ENCODE peak calls at places on chromosomes 1 and 21, in eight cellular contexts. I is heart left ventricle; J is mucosa of descending colon; L is fibroblast of the aortic adventitia; W is Peyer's patch; T is CD8-positive, alpha-beta T cell; B is AG10803; Z is left lung. V is an unnamed sample.

GRCh38 chr1:44423706-44424546 is 18.9 kb downstream of the RNF220 start:
- DNase-seq in I (peak; percentile 63), Z (no peak), J (peak; percentile 81), L (peak; percentile 91), T (no peak), B (peak; percentile 63), W (no peak), V (peak; percentile 66)

GRCh38 chr1:89974701-89975470 is 20.0 kb upstream of the ZNF326 start:
- DNase-seq in B (peak; percentile 90), T (no peak), Z (no peak), L (peak; percentile 92), I (no peak), J (no peak), W (no peak), V (no peak)

GRCh38 chr1:48294656-48295055 is 72.1 kb downstream of the SLC5A9 start:
- DNase-seq in J (no peak), T (no peak), I (no peak), W (no peak), B (no peak), L (no peak), Z (no peak), V (no peak)

GRCh38 chr21:16978309-16978895 is 534.4 kb upstream of the CXADR start:
- DNase-seq in Z (peak; percentile 18), T (no peak), J (no peak), W (no peak), I (no peak), B (no peak), L (no peak), V (no peak)

GRCh38 chr1:216221260-216221700 is 202.0 kb downstream of the USH2A start:
- DNase-seq in T (no peak), B (peak; percentile 64), I (peak; percentile 15), J (peak; percentile 64), L (peak; percentile 78), Z (no peak), W (no peak), V (no peak)

GRCh38 chr1:111140680-111140967 is 601 bp downstream of the CEPT1 start:
- DNase-seq in L (peak; percentile 56), J (peak; percentile 65), I (no peak), T (no peak), W (no peak), Z (no peak), B (peak; percentile 76), V (peak; percentile 82)

GRCh38 chr1:210233495-210234253 is 1.1 kb downstream of the SERTAD4 start:
- DNase-seq in J (peak; percentile 62), W (no peak), I (peak; percentile 42), B (peak; percentile 68), Z (peak; percentile 88), L (peak; percentile 74), T (no peak), V (no peak)

GRCh38 chr1:41920658-41921057 is 1.9 kb upstream of the HIVEP3 start:
- DNase-seq in L (peak; percentile 44), I (no peak), B (no peak), W (no peak), J (no peak), T (no peak), Z (no peak), V (no peak)

GRCh38 chr21:38768385-38769071 is 37.2 kb upstream of the ETS2 start:
- DNase-seq in L (peak; percentile 95), I (no peak), Z (no peak), W (peak; percentile 22), T (peak; percentile 12), B (peak; percentile 67), J (no peak), V (no peak)

GRCh38 chr1:156149374-156150106 is 3.8 kb upstream of the SEMA4A start:
- DNase-seq in J (no peak), L (no peak), B (no peak), I (no peak), T (no peak), W (peak; percentile 68), Z (no peak), V (no peak)

DNA sequence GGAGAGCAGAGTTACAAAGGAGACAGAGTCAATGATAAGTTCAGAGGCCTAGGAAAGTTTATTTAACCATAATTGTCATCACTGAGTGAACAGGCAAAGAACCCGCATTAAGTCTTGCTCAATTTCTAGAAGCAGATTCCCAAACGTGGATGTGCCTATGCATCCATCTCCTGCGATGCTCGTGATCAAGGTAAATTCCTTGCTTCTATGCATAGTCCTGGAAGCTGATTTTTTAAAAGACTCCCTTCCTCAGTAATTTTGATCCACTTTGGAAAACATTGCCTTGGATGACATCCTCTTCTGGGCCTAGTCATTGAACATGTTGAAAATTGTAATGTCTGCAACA is 116.4 kb downstream of the TNFSF18 start:
- DNase-seq in W (no peak), B (no peak), L (no peak), J (no peak), I (no peak), Z (no peak), T (no peak), V (no peak)
- H3K4me3 ChIP-seq in W (no peak overlapping the region), B (no peak overlapping the region), L (no peak overlapping the region), J (no peak overlapping the region), I (no peak overlapping the region), Z (no peak overlapping the region), T (no peak overlapping the region), V (no peak overlapping the region)

GRCh38 chr1:229298887-229299503 is 28.1 kb downstream of the RAB4A start:
- DNase-seq in L (no peak), Z (no peak), I (no peak), T (no peak), J (no peak), W (no peak), B (no peak), V (no peak)

GRCh38 chr1:229295745-229296144 is 24.8 kb downstream of the RAB4A start:
- DNase-seq in B (no peak), Z (no peak), W (no peak), I (peak; percentile 14), L (no peak), J (peak; percentile 78), T (no peak), V (no peak)

GRCh38 chr1:229298420-229298819 is 27.5 kb downstream of the RAB4A start:
- DNase-seq in T (no peak), Z (no peak), W (no peak), B (no peak), I (no peak), L (no peak), J (no peak), V (peak; percentile 82)

GRCh38 chr1:229296541-229296941 is 25.6 kb downstream of the RAB4A start:
- DNase-seq in J (no peak), B (peak; percentile 89), I (peak; percentile 18), Z (no peak), W (no peak), L (peak; percentile 33), T (no peak), V (no peak)

DNA sequence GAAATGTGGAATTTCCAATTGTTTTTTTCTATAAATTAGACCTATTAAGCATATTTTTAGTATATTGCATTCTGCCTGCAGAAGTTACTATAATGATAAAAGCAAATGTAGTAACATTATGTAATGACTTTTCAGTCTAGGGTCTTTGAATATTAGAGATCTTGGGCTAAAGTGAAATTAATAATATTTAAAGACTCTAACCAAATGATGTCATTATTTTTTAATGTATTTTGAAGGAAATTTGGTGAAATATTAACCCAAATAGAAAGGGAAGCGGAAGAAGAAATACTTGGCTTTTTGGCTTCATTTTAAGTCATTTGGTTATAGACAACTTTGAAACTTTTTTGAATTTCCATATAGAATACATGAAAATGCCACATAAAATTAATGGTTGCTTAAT is 26.8 kb downstream of the RAB4A start:
- DNase-seq in J (no peak), I (no peak), W (no peak), Z (no peak), B (no peak), T (no peak), L (no peak), V (no peak)
- H3K4me3 ChIP-seq in J (no peak overlapping the region), I (no peak overlapping the region), W (no peak overlapping the region), Z (no peak overlapping the region), B (no peak overlapping the region), T (no peak overlapping the region), L (no peak overlapping the region), V (no peak overlapping the region)

GRCh38 chr1:220751130-220751529 is 3.0 kb downstream of the MTARC2 start:
- DNase-seq in Z (no peak), J (peak; percentile 64), L (no peak), B (no peak), T (no peak), W (no peak), I (no peak), V (no peak)
- H3K4me3 ChIP-seq in Z (peak overlapping the region; percentile 65), J (no peak overlapping the region), L (no peak overlapping the region), B (no peak overlapping the region), T (no peak overlapping the region), W (peak overlapping the region; percentile 96), I (no peak overlapping the region), V (peak overlapping the region; percentile 71)

DNA sequence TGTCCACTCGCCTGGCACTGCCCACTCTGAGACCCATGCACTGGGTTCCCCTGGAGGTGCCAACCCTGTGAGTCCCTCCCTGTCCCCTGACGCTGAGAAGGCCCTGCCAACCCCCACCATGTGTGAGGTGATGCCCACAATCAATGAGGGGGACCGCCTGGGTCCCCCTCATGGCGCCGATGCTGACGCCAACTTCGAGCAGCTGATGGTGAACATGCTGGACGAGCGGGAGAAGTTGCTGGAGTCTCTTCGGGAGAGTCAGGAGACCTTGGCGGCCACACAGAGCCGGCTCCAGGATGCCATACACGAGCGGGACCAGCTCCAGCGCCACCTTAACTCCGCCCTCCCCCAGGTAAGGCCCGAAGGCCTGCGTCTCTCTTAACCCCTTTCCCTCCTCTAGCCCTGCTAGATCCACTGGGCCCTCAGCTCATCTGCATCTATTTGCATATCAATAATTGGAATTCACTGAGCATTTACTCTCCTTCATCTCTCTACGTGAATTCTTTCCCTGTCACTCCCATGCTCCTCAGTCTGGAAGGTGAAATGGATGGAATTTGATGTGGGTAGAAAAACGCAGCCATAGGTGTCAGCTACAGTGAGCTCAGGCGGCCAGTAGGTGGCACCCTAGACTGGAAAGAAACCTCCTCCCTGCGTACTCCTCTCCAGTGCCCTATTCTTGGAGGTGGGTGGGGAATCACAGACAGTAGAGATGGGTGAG is 12.8 kb downstream of the PPFIA4 start:
- DNase-seq in B (peak; percentile 58), W (peak; percentile 52), J (peak; percentile 88), Z (peak; percentile 85), L (peak; percentile 71), T (peak; percentile 66), I (peak; percentile 80), V (peak; percentile 78)
- H3K4me3 ChIP-seq in B (no peak overlapping the region), W (no peak overlapping the region), J (no peak overlapping the region), Z (no peak overlapping the region), L (no peak overlapping the region), T (no peak overlapping the region), I (no peak overlapping the region), V (no peak overlapping the region)

V was measured in right lobe of liver.